ENCODE peak calls at places on chromosomes 5 and 9, in four cellular contexts. X is HepG2, F is K562, S is endothelial cell of umbilical vein. J is an unnamed sample.

GRCh38 chr5:111999286-111999685 is 242.3 kb upstream of the NREP start:
- DNase-seq in X (no peak), F (no peak), S (no peak), J (no peak)

GRCh38 chr5:36719266-36719665 is 112.9 kb downstream of the SLC1A3 start:
- DNase-seq in X (no peak), F (no peak), S (no peak), J (no peak)

GRCh38 chr5:74974451-74975089 is 77.8 kb downstream of the GCNT4 start:
- DNase-seq in X (no peak), F (no peak), S (no peak), J (no peak)

GRCh38 chr9:26210338-26210851 is 532.2 kb upstream of the TUSC1 start:
- DNase-seq in X (no peak), F (no peak), S (no peak), J (no peak)

GRCh38 chr5:101136454-101136853 is 233.4 kb upstream of the ST8SIA4 start:
- DNase-seq in X (no peak), F (no peak), S (no peak), J (no peak)

GRCh38 chr9:86454701-86455402 is 100.6 kb upstream of the TUT7 start:
- DNase-seq in X (no peak), F (no peak), S (no peak), J (no peak)

GRCh38 chr5:38809388-38810359 is 36.1 kb upstream of the OSMR start:
- DNase-seq in X (peak), F (peak), S (peak), J (peak)

GRCh38 chr5:32147236-32147635 is 26.9 kb downstream of the GOLPH3 start:
- DNase-seq in X (no peak), F (no peak), S (no peak), J (no peak)

GRCh38 chr5:138461343-138462125 is 3.7 kb upstream of the EGR1 start:
- DNase-seq in X (no peak), F (no peak), S (peak), J (no peak)

GRCh38 chr9:73239868-73240267 is 88.2 kb downstream of the ANXA1 start:
- DNase-seq in X (no peak), F (no peak), S (no peak), J (no peak)

GRCh38 chr5:30968971-30969370 is 224.5 kb upstream of the CDH6 start:
- DNase-seq in X (no peak), F (no peak), S (no peak), J (no peak)

GRCh38 chr9:127781821-127782220 is 3.4 kb upstream of the SH2D3C start:
- DNase-seq in X (no peak), F (no peak), S (peak), J (no peak)

GRCh38 chr5:68420476-68421344 is 205.2 kb downstream of the PIK3R1 start:
- DNase-seq in X (no peak), F (peak), S (no peak), J (no peak)

GRCh38 chr5:68423154-68423811 is 207.7 kb downstream of the PIK3R1 start:
- DNase-seq in X (no peak), F (peak), S (no peak), J (no peak)

GRCh38 chr5:68419637-68420452 is 204.3 kb downstream of the PIK3R1 start:
- DNase-seq in X (no peak), F (peak), S (peak), J (no peak)

GRCh38 chr5:68419101-68419636 is 203.6 kb downstream of the PIK3R1 start:
- DNase-seq in X (no peak), F (no peak), S (no peak), J (no peak)

GRCh38 chr5:68421667-68422220 is 206.2 kb downstream of the PIK3R1 start:
- DNase-seq in X (no peak), F (no peak), S (no peak), J (no peak)
- TF ChIP-seq EZH2 in X (no peak), F (no peak), S (no peak), J (no peak)

GRCh38 chr5:131682175-131682574 is 47.1 kb upstream of the RAPGEF6 start:
- DNase-seq in X (no peak), F (no peak), S (no peak), J (no peak)

GRCh38 chr5:131684595-131684994 is 49.6 kb upstream of the RAPGEF6 start:
- DNase-seq in X (peak), F (no peak), S (no peak), J (no peak)

GRCh38 chr5:131684051-131684450 is 49.0 kb upstream of the RAPGEF6 start:
- DNase-seq in X (no peak), F (no peak), S (no peak), J (no peak)

GRCh38 chr5:131682824-131683223 is 47.8 kb upstream of the RAPGEF6 start:
- DNase-seq in X (no peak), F (no peak), S (no peak), J (no peak)

DNA sequence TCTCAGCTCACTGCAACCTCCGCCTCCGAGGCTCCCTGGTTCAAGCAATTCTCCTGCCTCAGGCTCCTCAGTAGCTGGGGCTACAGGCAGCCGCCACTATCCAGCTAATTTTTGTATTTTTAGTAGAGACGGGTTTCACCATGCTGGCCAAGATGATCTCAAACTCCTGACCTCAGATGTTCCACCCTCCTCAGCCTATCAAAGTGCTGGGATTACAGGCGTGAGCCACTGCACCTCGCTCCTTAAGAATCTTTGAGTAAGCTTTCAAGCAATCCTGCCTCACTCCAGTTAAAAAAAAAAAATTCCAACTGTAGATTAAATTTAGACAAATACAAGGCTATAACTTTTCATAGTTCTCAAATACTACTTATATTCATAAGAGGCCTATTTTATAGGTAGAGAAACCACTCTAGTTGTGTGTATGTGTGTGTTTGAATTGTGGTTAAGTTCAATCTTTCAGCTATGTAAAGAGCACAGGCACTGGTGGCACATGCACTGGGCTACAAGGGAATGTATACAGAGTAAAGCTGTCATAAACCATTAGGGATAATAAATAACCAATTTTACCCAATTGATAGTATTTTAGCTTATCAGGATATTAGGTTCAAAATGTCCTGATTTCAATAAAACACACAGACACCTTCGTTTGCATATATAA is 50.6 kb upstream of the RAPGEF6 start:
- DNase-seq in X (no peak), F (no peak), S (no peak), J (no peak)
- H3K9ac ChIP-seq in X (no peak), F (no peak), S (no peak), J (no peak)

GRCh38 chr5:42951847-42952411 is 88.2 kb downstream of the ANXA2R start:
- DNase-seq in X (no peak), F (no peak), S (peak), J (no peak)

GRCh38 chr5:42949348-42950090 is 90.6 kb downstream of the ANXA2R start:
- DNase-seq in X (peak), F (no peak), S (peak), J (no peak)

GRCh38 chr5:42950091-42950465 is 90.0 kb downstream of the ANXA2R start:
- DNase-seq in X (no peak), F (no peak), S (peak), J (no peak)

GRCh38 chr5:42951169-42951846 is 88.8 kb downstream of the ANXA2R start:
- DNase-seq in X (no peak), F (no peak), S (peak), J (no peak)

GRCh38 chr5:42950466-42951168 is 89.5 kb downstream of the ANXA2R start:
- DNase-seq in X (no peak), F (peak), S (peak), J (no peak)
- TF ChIP-seq POLR2AphosphoS5 in X (no peak), F (no peak), S (peak), J (no peak)

GRCh38 chr5:149282966-149283332 is 11.3 kb downstream of the AFAP1L1 start:
- DNase-seq in X (no peak), F (no peak), S (no peak), J (no peak)

GRCh38 chr5:149280124-149280523 is 8.5 kb downstream of the AFAP1L1 start:
- DNase-seq in X (no peak), F (no peak), S (peak), J (no peak)

GRCh38 chr5:149280802-149281201 is 9.1 kb downstream of the AFAP1L1 start:
- DNase-seq in X (no peak), F (no peak), S (no peak), J (no peak)

GRCh38 chr5:149283611-149284480 is 12.2 kb downstream of the AFAP1L1 start:
- DNase-seq in X (no peak), F (no peak), S (no peak), J (no peak)

DNA sequence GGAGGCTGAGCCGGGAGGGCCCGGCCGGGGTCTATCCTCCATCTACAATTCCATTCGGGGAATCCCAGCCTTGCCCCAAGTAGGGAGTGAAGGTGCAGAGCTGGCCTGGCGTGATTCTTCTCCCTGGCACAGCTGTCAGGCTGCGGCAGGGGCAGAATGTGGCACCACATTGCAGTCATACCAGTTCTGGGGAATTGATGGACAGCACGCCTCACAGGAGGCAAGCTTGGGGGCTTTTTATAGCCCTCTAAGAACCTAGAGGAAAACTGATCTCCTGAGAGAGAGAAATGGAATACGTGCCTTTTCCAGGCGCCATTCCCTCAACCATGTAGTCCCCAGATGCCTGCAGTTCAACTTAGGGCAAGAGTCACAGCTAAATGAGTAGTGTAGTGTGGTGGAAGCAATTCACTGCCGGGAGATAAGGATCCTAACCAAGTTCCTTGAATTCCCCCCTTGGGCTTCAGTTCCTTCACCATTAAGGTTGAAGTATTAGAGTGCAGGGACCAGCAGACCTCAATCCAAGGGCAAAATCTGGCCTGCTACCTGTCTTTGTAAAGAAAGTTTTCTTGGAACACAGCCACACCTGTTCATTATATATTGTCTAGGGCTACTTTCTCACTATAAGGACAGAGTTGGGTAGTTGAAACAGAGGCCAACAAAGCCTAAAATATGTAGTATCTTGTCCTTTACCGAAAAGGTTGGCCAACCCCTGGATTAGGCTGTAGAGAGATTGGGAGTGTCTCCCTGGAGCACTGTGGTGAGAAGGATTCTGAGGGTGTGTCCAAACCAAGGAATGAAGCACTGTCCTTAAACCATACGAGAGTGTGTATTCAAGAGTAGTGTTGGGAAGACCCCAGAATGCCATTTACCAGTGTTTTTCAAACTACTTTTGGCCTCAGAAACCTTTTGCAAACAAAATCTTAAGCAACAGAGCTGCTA is 10.6 kb downstream of the AFAP1L1 start:
- DNase-seq in X (no peak), F (no peak), S (no peak), J (no peak)
- TF ChIP-seq EZH2 in X (no peak), F (no peak), S (no peak), J (peak)

J was measured in SK-N-MC.